ENCODE peak calls at places on chromosomes 6 and 20, in nine cellular contexts. H is CD4-positive, CD25-positive, alpha-beta regulatory T cell; Q is pancreas; C is HAP-1; E is heart right ventricle; G is NT2/D1; O is uterus; I is AG04450; P is tibial artery. W is an unnamed sample.

GRCh38 chr6:53628354-53629119 is 37.0 kb downstream of the KLHL31 start:
- DNase-seq in Q (no peak), P (no peak), G (no peak), C (no peak), I (no peak), O (peak; percentile 64), H (no peak), E (no peak), W (no peak)

GRCh38 chr6:166167801-166168615 is at the start of gene TBXT:
- DNase-seq in G (no peak), H (no peak), I (no peak), O (no peak), P (no peak), E (no peak), C (no peak), Q (no peak), W (no peak)

GRCh38 chr20:33232486-33233072 is 3.2 kb upstream of the BPIFA1 start:
- DNase-seq in P (no peak), G (no peak), C (no peak), I (no peak), H (no peak), E (no peak), Q (no peak), O (no peak), W (no peak)

GRCh38 chr6:143059616-143060353 is 904 bp upstream of the AIG1 start:
- DNase-seq in E (no peak), P (no peak), H (no peak), O (no peak), I (peak; percentile 51), C (no peak), G (no peak), Q (peak; percentile 23), W (peak; percentile 50)

GRCh38 chr20:23022849-23023248 is 12.3 kb upstream of the SSTR4 start:
- DNase-seq in H (no peak), C (no peak), O (no peak), I (no peak), E (no peak), Q (no peak), P (no peak), G (no peak), W (no peak)

GRCh38 chr20:5848711-5849505 is 98.7 kb downstream of the SHLD1 start:
- DNase-seq in G (no peak), P (no peak), C (no peak), Q (no peak), O (no peak), E (no peak), H (no peak), I (no peak), W (peak; percentile 81)

GRCh38 chr20:1920252-1920651 is 25.0 kb downstream of the SIRPA start:
- DNase-seq in Q (no peak), E (no peak), P (no peak), O (no peak), H (no peak), I (no peak), C (no peak), G (no peak), W (no peak)

GRCh38 chr6:31597006-31597405 is 4.2 kb upstream of the NCR3 start:
- DNase-seq in Q (no peak), O (no peak), G (no peak), E (no peak), I (no peak), P (no peak), H (no peak), C (peak; percentile 50), W (peak; percentile 26)

GRCh38 chr6:143427109-143427817 is 23.2 kb downstream of the ADAT2 start:
- DNase-seq in P (peak; percentile 65), I (peak; percentile 79), O (peak; percentile 65), E (peak; percentile 71), C (peak; percentile 81), Q (peak; percentile 28), G (peak; percentile 54), H (peak; percentile 51), W (peak; percentile 79)

GRCh38 chr6:156167289-156168076 is 609.7 kb upstream of the ARID1B start:
- DNase-seq in E (peak; percentile 15), I (peak; percentile 26), H (no peak), Q (no peak), C (no peak), P (peak; percentile 25), G (no peak), O (no peak), W (no peak)

GRCh38 chr6:46848684-46849360 is 55.6 kb downstream of the MEP1A start:
- DNase-seq in H (no peak), E (peak; percentile 88), P (peak; percentile 77), Q (peak; percentile 77), O (peak; percentile 83), C (peak; percentile 84), G (peak; percentile 75), I (peak; percentile 10), W (peak; percentile 89)
- H3K4me3 ChIP-seq in H (no peak overlapping the region), E (peak overlapping the region; percentile 32), P (no peak overlapping the region), Q (no peak overlapping the region), O (no peak overlapping the region), C (no peak overlapping the region), G (no peak overlapping the region), I (peak overlapping the region; percentile 17), W (peak overlapping the region; percentile 41)

GRCh38 chr6:26537160-26537845 is 863 bp upstream of the HMGN4 start:
- DNase-seq in P (peak; percentile 93), I (peak; percentile 85), G (no peak), H (peak; percentile 77), Q (peak; percentile 85), O (peak; percentile 93), C (peak; percentile 93), E (peak; percentile 84), W (peak; percentile 92)

GRCh38 chr6:26537846-26538571 is at the start of gene HMGN4:
- DNase-seq in Q (peak; percentile 74), I (peak; percentile 81), E (peak; percentile 80), C (peak; percentile 87), P (peak; percentile 78), O (peak; percentile 86), H (peak; percentile 76), G (no peak), W (peak; percentile 86)

GRCh38 chr6:26538572-26538902 is 371 bp downstream of the HMGN4 start:
- DNase-seq in H (no peak), P (no peak), O (no peak), G (no peak), C (no peak), I (no peak), Q (no peak), E (no peak), W (no peak)

GRCh38 chr6:26534681-26535465 is 3.3 kb upstream of the HMGN4 start:
- DNase-seq in E (no peak), O (no peak), I (no peak), P (no peak), C (no peak), H (no peak), G (no peak), Q (no peak), W (peak; percentile 54)

GRCh38 chr6:26536571-26537159 is 1.5 kb upstream of the HMGN4 start:
- DNase-seq in I (no peak), G (no peak), C (peak; percentile 60), P (no peak), E (no peak), Q (no peak), H (no peak), O (peak; percentile 36), W (peak; percentile 52)
- H3K27me3 ChIP-seq in I (no peaks in the 10 kb centered on the region), G (no peaks in the 10 kb centered on the region), C (no peaks in the 10 kb centered on the region), P (no peaks in the 10 kb centered on the region), E (no peaks in the 10 kb centered on the region), Q (no peaks in the 10 kb centered on the region), H (no peaks in the 10 kb centered on the region), O (no peaks in the 10 kb centered on the region), W (no peaks in the 10 kb centered on the region)

GRCh38 chr20:47502271-47502730 is 614 bp downstream of the NCOA3 start:
- DNase-seq in Q (peak; percentile 49), C (peak; percentile 27), I (no peak), P (no peak), O (no peak), G (no peak), H (peak; percentile 14), E (no peak), W (peak; percentile 58)
- H3K4me3 ChIP-seq in Q (peak overlapping the region; percentile 60), C (peak overlapping the region; percentile 93), I (peak overlapping the region; percentile 78), P (peak overlapping the region; percentile 96), O (peak overlapping the region; percentile 64), G (peak overlapping the region; percentile 72), H (peak overlapping the region; percentile 100), E (peak overlapping the region; percentile 97), W (peak overlapping the region; percentile 83)

GRCh38 chr20:62486431-62486954 is 10.7 kb upstream of the GATA5 start:
- DNase-seq in O (no peak), H (no peak), G (no peak), I (no peak), C (no peak), Q (no peak), P (no peak), E (no peak), W (no peak)

GRCh38 chr20:62485701-62486089 is 9.9 kb upstream of the GATA5 start:
- DNase-seq in E (no peak), O (no peak), H (no peak), G (no peak), Q (no peak), C (no peak), P (no peak), I (no peak), W (no peak)

GRCh38 chr20:62488470-62488869 is 12.7 kb upstream of the GATA5 start:
- DNase-seq in H (no peak), P (no peak), G (no peak), O (no peak), E (no peak), C (no peak), Q (no peak), I (no peak), W (no peak)

GRCh38 chr20:62487564-62488086 is 11.8 kb upstream of the GATA5 start:
- DNase-seq in I (no peak), E (peak; percentile 44), O (no peak), P (no peak), Q (peak; percentile 82), G (no peak), H (no peak), C (no peak), W (no peak)

GRCh38 chr20:62487125-62487524 is 11.3 kb upstream of the GATA5 start:
- DNase-seq in E (no peak), G (no peak), Q (no peak), P (no peak), H (no peak), I (no peak), C (no peak), O (no peak), W (no peak)
- H3K27me3 ChIP-seq in E (peaks cover 61% of the 10 kb centered on the region), G (peaks cover 33% of the 10 kb centered on the region), Q (no peaks in the 10 kb centered on the region), P (no peaks in the 10 kb centered on the region), H (peaks cover 5% of the 10 kb centered on the region), I (peaks cover 67% of the 10 kb centered on the region), C (peaks cover 44% of the 10 kb centered on the region), O (no peaks in the 10 kb centered on the region), W (peaks cover 86% of the 10 kb centered on the region)

GRCh38 chr20:8246153-8246552 is 114.1 kb downstream of the PLCB1 start:
- DNase-seq in I (no peak), O (no peak), E (no peak), P (no peak), Q (no peak), C (no peak), H (no peak), G (no peak), W (no peak)
- H3K4me3 ChIP-seq in I (no peak overlapping the region), O (no peak overlapping the region), E (no peak overlapping the region), P (no peak overlapping the region), Q (no peak overlapping the region), C (no peak overlapping the region), H (no peak overlapping the region), G (no peak overlapping the region), W (no peak overlapping the region)